ENCODE peak calls at places on chromosome 1, in six cellular contexts. A is fibroblast of the aortic adventitia; R is bronchial epithelial cell; W is GM20000; F is CD4-positive, alpha-beta T cell; T is sigmoid colon. X is an unnamed sample.

GRCh38 chr1:31063636-31064035 is 1.9 kb downstream of the PUM1 start:
- DNase-seq in A (peak; percentile 26), R (peak; percentile 44), W (no peak), F (no peak), T (no peak), X (no peak)

GRCh38 chr1:119647228-119647733 is 785 bp downstream of the ZNF697 start:
- DNase-seq in A (no peak), R (no peak), W (no peak), F (no peak), T (peak; percentile 74), X (no peak)

GRCh38 chr1:111720274-111720976 is 18.8 kb downstream of the INKA2 start:
- DNase-seq in A (no peak), R (peak; percentile 54), W (no peak), F (no peak), T (no peak), X (no peak)

GRCh38 chr1:67647036-67647798 is 37.8 kb upstream of the GADD45A start:
- DNase-seq in A (peak; percentile 52), R (no peak), W (no peak), F (no peak), T (no peak), X (no peak)

GRCh38 chr1:109185990-109186703 is 27.6 kb upstream of the SARS1 start:
- DNase-seq in A (no peak), R (no peak), W (no peak), F (no peak), T (no peak), X (no peak)

GRCh38 chr1:118081387-118081786 is 103.6 kb downstream of the SPAG17 start:
- DNase-seq in A (no peak), R (no peak), W (peak; percentile 18), F (no peak), T (no peak), X (peak; percentile 29)

GRCh38 chr1:210516092-210516491 is 187.4 kb downstream of the HHAT start:
- DNase-seq in A (no peak), R (no peak), W (no peak), F (no peak), T (no peak), X (no peak)

GRCh38 chr1:226951286-226952120 is 11.4 kb downstream of the COQ8A start:
- DNase-seq in A (no peak), R (no peak), W (no peak), F (no peak), T (no peak), X (no peak)

GRCh38 chr1:28110555-28110954 is 22.1 kb upstream of the EYA3 start:
- DNase-seq in A (peak; percentile 7), R (peak; percentile 89), W (no peak), F (no peak), T (no peak), X (no peak)

GRCh38 chr1:928825-929661 is 5.3 kb downstream of the SAMD11 start:
- DNase-seq in A (no peak), R (no peak), W (no peak), F (no peak), T (no peak), X (no peak)

GRCh38 chr1:20184997-20185833 is 681 bp upstream of the UBXN10 start:
- DNase-seq in A (no peak), R (no peak), W (peak; percentile 51), F (peak; percentile 26), T (no peak), X (peak; percentile 69)

GRCh38 chr1:207691814-207692213 is 46.9 kb downstream of the CR1L start:
- DNase-seq in A (no peak), R (no peak), W (no peak), F (no peak), T (no peak), X (no peak)

GRCh38 chr1:7967206-7967605 is 5.7 kb downstream of the PARK7 start:
- DNase-seq in A (no peak), R (no peak), W (no peak), F (no peak), T (no peak), X (no peak)

GRCh38 chr1:14516974-14517812 is 81.3 kb upstream of the KAZN start:
- DNase-seq in A (peak; percentile 99), R (peak; percentile 62), W (peak; percentile 24), F (no peak), T (peak; percentile 73), X (peak; percentile 32)

GRCh38 chr1:198199105-198199504 is 42.3 kb downstream of the NEK7 start:
- DNase-seq in A (no peak), R (no peak), W (peak; percentile 8), F (no peak), T (no peak), X (no peak)

GRCh38 chr1:245441699-245442098 is 286.9 kb downstream of the KIF26B start:
- DNase-seq in A (peak; percentile 71), R (no peak), W (no peak), F (no peak), T (peak; percentile 71), X (no peak)

GRCh38 chr1:26771285-26771642 is 16.5 kb upstream of the PIGV start:
- DNase-seq in A (no peak), R (peak; percentile 79), W (no peak), F (no peak), T (no peak), X (no peak)

GRCh38 chr1:207938016-207938415 is 27.1 kb upstream of the CD34 start:
- DNase-seq in A (peak; percentile 54), R (peak; percentile 88), W (no peak), F (no peak), T (no peak), X (no peak)

GRCh38 chr1:190067592-190067991 is 410.1 kb downstream of the BRINP3 start:
- DNase-seq in A (peak; percentile 40), R (peak; percentile 62), W (no peak), F (no peak), T (no peak), X (no peak)

GRCh38 chr1:46903481-46903880 is 37.8 kb downstream of the CYP4A11 start:
- DNase-seq in A (no peak), R (no peak), W (no peak), F (no peak), T (no peak), X (no peak)

GRCh38 chr1:28577052-28577678 is 14.9 kb upstream of the RAB42 start:
- DNase-seq in A (no peak), R (no peak), W (no peak), F (no peak), T (no peak), X (no peak)

GRCh38 chr1:232123775-232124659 is 497.4 kb downstream of the DISC1 start:
- DNase-seq in A (no peak), R (peak; percentile 12), W (no peak), F (no peak), T (no peak), X (no peak)

GRCh38 chr1:22457836-22458235 is 6.2 kb downstream of the ZBTB40 start:
- DNase-seq in A (no peak), R (no peak), W (no peak), F (no peak), T (no peak), X (no peak)

GRCh38 chr1:212242288-212242984 is 42.8 kb upstream of the PPP2R5A start:
- DNase-seq in A (no peak), R (no peak), W (no peak), F (no peak), T (no peak), X (no peak)

GRCh38 chr1:31310131-31310530 is 13.3 kb downstream of the ZCCHC17 start:
- DNase-seq in A (no peak), R (no peak), W (no peak), F (no peak), T (no peak), X (no peak)

GRCh38 chr1:66446261-66447001 is 87.5 kb upstream of the SGIP1 start:
- DNase-seq in A (peak; percentile 88), R (peak; percentile 69), W (peak; percentile 69), F (no peak), T (no peak), X (peak; percentile 68)

DNA sequence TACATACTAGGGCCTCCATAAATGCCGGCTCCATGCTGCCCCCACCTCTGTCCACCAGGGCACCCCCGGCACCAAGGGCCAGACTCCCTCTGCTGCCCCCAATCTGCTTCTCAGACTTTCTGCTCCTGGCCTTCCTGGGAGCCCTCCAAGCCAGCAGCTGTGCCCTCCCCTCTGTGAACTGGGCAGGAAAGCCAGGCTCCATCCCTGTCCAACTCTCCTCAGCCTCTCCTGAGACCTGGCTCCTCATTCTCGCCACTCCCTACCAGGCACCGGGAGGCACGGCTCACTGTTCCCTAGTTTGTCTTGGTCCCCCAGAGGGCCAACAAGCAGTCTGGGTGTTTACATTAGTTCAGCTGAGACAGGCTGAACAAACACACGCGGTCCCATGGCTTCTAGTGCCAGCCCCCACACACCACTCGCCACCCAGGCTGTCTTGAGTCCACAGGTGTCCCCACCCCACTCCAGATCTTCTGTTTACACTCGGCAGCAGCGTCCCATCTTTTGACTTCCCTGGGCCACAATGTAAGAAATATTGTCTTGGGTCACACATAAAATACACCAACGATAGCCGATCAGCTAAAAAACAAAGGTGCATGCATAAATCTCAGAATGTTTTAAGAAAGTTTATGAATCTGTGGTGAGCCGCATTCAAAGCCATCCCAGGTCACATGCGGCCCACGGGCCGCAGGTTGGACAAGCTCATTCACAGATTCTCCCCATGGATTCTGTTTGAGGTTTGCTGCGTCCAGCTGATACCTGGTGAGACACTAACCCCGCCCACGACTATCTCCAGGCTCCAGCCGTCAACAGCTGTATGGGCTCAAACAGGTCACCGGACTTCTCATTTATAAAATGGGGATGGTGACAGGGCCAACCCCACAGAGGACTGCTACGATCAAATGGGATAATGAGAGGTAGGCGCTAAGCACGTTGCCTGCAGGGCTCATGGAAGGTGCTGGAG is 29.5 kb upstream of the ECE1 start:
- DNase-seq in A (no peak), R (no peak), W (no peak), F (no peak), T (peak; percentile 79), X (no peak)
- TF ChIP-seq CTCF in A (peak; percentile 30), R (no peak), W (no peak), F (no peak), T (no peak), X (no peak)

GRCh38 chr1:15937706-15938168 is 38.2 kb downstream of the ZBTB17 start:
- DNase-seq in A (no peak), R (peak; percentile 21), W (no peak), F (no peak), T (peak; percentile 62), X (peak; percentile 23)
- TF ChIP-seq CTCF in A (no peak), R (peak; percentile 31), W (peak; percentile 0), F (no peak), T (no peak), X (no peak)

GRCh38 chr1:18849252-18849651 is 10.2 kb downstream of the TAS1R2 start:
- DNase-seq in A (no peak), R (no peak), W (no peak), F (no peak), T (no peak), X (no peak)

GRCh38 chr1:18854331-18855025 is 5.0 kb downstream of the TAS1R2 start:
- DNase-seq in A (no peak), R (no peak), W (no peak), F (no peak), T (no peak), X (no peak)

GRCh38 chr1:18856435-18856834 is 3.0 kb downstream of the TAS1R2 start:
- DNase-seq in A (no peak), R (no peak), W (no peak), F (no peak), T (no peak), X (no peak)

GRCh38 chr1:18855573-18855972 is 3.9 kb downstream of the TAS1R2 start:
- DNase-seq in A (no peak), R (no peak), W (no peak), F (no peak), T (no peak), X (no peak)

GRCh38 chr1:18852501-18852900 is 7.0 kb downstream of the TAS1R2 start:
- DNase-seq in A (no peak), R (no peak), W (no peak), F (no peak), T (no peak), X (no peak)
- TF ChIP-seq CTCF in A (no peak), R (no peak), W (no peak), F (no peak), T (no peak), X (no peak)

GRCh38 chr1:156489166-156489934 is 11.2 kb downstream of the MEF2D start:
- DNase-seq in A (no peak), R (no peak), W (no peak), F (no peak), T (peak; percentile 89), X (peak; percentile 55)
- TF ChIP-seq CTCF in A (no peak), R (no peak), W (no peak), F (no peak), T (no peak), X (peak; percentile 30)